ENCODE peak calls at places on chromosomes 3 and 15, in ten cellular contexts. W is DND-41, U is heart right ventricle, Q is esophagus muscularis mucosa, G is mammary epithelial cell, T is left ventricle myocardium inferior, Y is pancreas, M is adrenal gland, R is breast epithelium, P is esophagus squamous epithelium. S is an unnamed sample. For H3K36me3, the result is how much of the 10 kb centered on the place peaks cover.

GRCh38 chr3:31810991-31811433 is 170.1 kb downstream of the OSBPL10 start:
- DNase-seq in W (no peak), U (no peak), Q (no peak), G (no peak), T (no peak), Y (no peak), M (no peak), R (no peak), P (no peak), S (no peak)

GRCh38 chr3:33884204-33884561 is 85.8 kb downstream of the PDCD6IP start:
- DNase-seq in W (no peak), U (no peak), Q (no peak), G (no peak), T (peak), Y (no peak), M (no peak), R (no peak), P (no peak), S (no peak)

GRCh38 chr3:46670891-46671427 is 22.5 kb downstream of the ALS2CL start:
- DNase-seq in W (no peak), U (no peak), Q (no peak), G (no peak), T (peak), Y (peak), M (no peak), R (peak), P (no peak), S (no peak)

GRCh38 chr3:35635407-35635806 is 3.9 kb upstream of the ARPP21 start:
- DNase-seq in W (peak), U (no peak), Q (no peak), G (no peak), T (no peak), Y (no peak), M (no peak), R (no peak), P (no peak), S (no peak)

GRCh38 chr3:65963787-65964707 is 74.7 kb downstream of the MAGI1 start:
- DNase-seq in W (no peak), U (no peak), Q (no peak), G (peak), T (no peak), Y (no peak), M (no peak), R (no peak), P (no peak), S (peak)

GRCh38 chr15:65305776-65306175 is 1.3 kb downstream of the RNU5B-1 start:
- DNase-seq in W (no peak), U (no peak), Q (no peak), G (peak), T (no peak), Y (no peak), M (no peak), R (no peak), P (no peak), S (no peak)

GRCh38 chr3:29183346-29184087 is 97.4 kb upstream of the RBMS3 start:
- DNase-seq in W (no peak), U (no peak), Q (no peak), G (peak), T (no peak), Y (no peak), M (no peak), R (no peak), P (no peak), S (peak)

GRCh38 chr3:122088519-122088918 is 33.4 kb downstream of the CD86 start:
- DNase-seq in W (no peak), U (no peak), Q (no peak), G (no peak), T (no peak), Y (no peak), M (no peak), R (no peak), P (no peak), S (no peak)

GRCh38 chr15:58065011-58065444 is 483 bp downstream of the ALDH1A2 start:
- DNase-seq in W (no peak), U (peak), Q (no peak), G (no peak), T (peak), Y (no peak), M (no peak), R (peak), P (no peak), S (peak)

GRCh38 chr3:25537476-25537875 is 109.4 kb downstream of the RARB start:
- DNase-seq in W (no peak), U (no peak), Q (peak), G (no peak), T (no peak), Y (no peak), M (no peak), R (no peak), P (no peak), S (no peak)

GRCh38 chr3:141285570-141285969 is 53.9 kb downstream of the PXYLP1 start:
- DNase-seq in W (no peak), U (no peak), Q (no peak), G (no peak), T (no peak), Y (no peak), M (no peak), R (no peak), P (no peak), S (no peak)

GRCh38 chr15:95141486-95141885 is 910.1 kb downstream of the MCTP2 start:
- DNase-seq in W (no peak), U (no peak), Q (no peak), G (peak), T (no peak), Y (no peak), M (no peak), R (no peak), P (no peak), S (no peak)

GRCh38 chr3:125120370-125121122 is 64.7 kb upstream of the HEG1 start:
- DNase-seq in W (no peak), U (no peak), Q (no peak), G (no peak), T (no peak), Y (no peak), M (no peak), R (no peak), P (no peak), S (no peak)

GRCh38 chr3:3015472-3016089 is 94.6 kb downstream of the IL5RA start:
- DNase-seq in W (no peak), U (no peak), Q (no peak), G (peak), T (no peak), Y (no peak), M (no peak), R (no peak), P (no peak), S (peak)

GRCh38 chr15:63715818-63716217 is 117.9 kb downstream of the HERC1 start:
- DNase-seq in W (no peak), U (no peak), Q (no peak), G (peak), T (no peak), Y (no peak), M (no peak), R (no peak), P (no peak), S (no peak)

GRCh38 chr3:42658771-42659390 is 5.4 kb downstream of the ZBTB47 start:
- DNase-seq in W (no peak), U (no peak), Q (peak), G (no peak), T (no peak), Y (no peak), M (no peak), R (peak), P (no peak), S (no peak)

GRCh38 chr3:23246651-23247050 is 43.5 kb downstream of the UBE2E2 start:
- DNase-seq in W (no peak), U (no peak), Q (no peak), G (no peak), T (no peak), Y (no peak), M (no peak), R (no peak), P (no peak), S (no peak)

GRCh38 chr3:55069950-55070349 is 142.1 kb upstream of the LRTM1 start:
- DNase-seq in W (no peak), U (no peak), Q (no peak), G (no peak), T (no peak), Y (no peak), M (no peak), R (no peak), P (no peak), S (no peak)

GRCh38 chr3:34683851-34684250 is 885.4 kb downstream of the PDCD6IP start:
- DNase-seq in W (peak), U (peak), Q (no peak), G (peak), T (peak), Y (peak), M (peak), R (no peak), P (no peak), S (no peak)

GRCh38 chr15:75348563-75349350 is 1.9 kb downstream of the NEIL1 start:
- DNase-seq in W (no peak), U (no peak), Q (no peak), G (no peak), T (no peak), Y (no peak), M (no peak), R (peak), P (no peak), S (no peak)

GRCh38 chr3:197801801-197802504 is 10.9 kb downstream of the LRCH3 start:
- DNase-seq in W (peak), U (no peak), Q (no peak), G (peak), T (no peak), Y (no peak), M (no peak), R (no peak), P (no peak), S (no peak)

GRCh38 chr3:57164606-57165573 is at the start of gene IL17RD:
- DNase-seq in W (no peak), U (peak), Q (no peak), G (peak), T (peak), Y (peak), M (peak), R (peak), P (no peak), S (peak)

GRCh38 chr15:45529613-45530012 is 7.1 kb upstream of the SLC30A4 start:
- DNase-seq in W (no peak), U (no peak), Q (no peak), G (no peak), T (peak), Y (no peak), M (no peak), R (no peak), P (no peak), S (no peak)

GRCh38 chr15:25792128-25792527 is 71.0 kb downstream of the ATP10A start:
- DNase-seq in W (no peak), U (no peak), Q (no peak), G (no peak), T (no peak), Y (no peak), M (peak), R (no peak), P (no peak), S (no peak)

GRCh38 chr15:78993931-78994530 is 49.2 kb upstream of the CTSH start:
- DNase-seq in W (no peak), U (no peak), Q (no peak), G (no peak), T (no peak), Y (no peak), M (no peak), R (no peak), P (no peak), S (no peak)

GRCh38 chr15:35673093-35673573 is 127.2 kb upstream of the DPH6 start:
- DNase-seq in W (no peak), U (no peak), Q (no peak), G (no peak), T (no peak), Y (no peak), M (no peak), R (no peak), P (no peak), S (no peak)

GRCh38 chr3:126129408-126129891 is 45.5 kb upstream of the SLC41A3 start:
- DNase-seq in W (no peak), U (peak), Q (peak), G (peak), T (peak), Y (peak), M (peak), R (peak), P (no peak), S (no peak)

GRCh38 chr3:65888980-65889706 is 149.6 kb downstream of the MAGI1 start:
- DNase-seq in W (no peak), U (no peak), Q (no peak), G (peak), T (no peak), Y (no peak), M (no peak), R (no peak), P (no peak), S (peak)

GRCh38 chr3:150729682-150730360 is 26.1 kb upstream of the ERICH6 start:
- DNase-seq in W (no peak), U (no peak), Q (no peak), G (no peak), T (no peak), Y (no peak), M (no peak), R (no peak), P (no peak), S (no peak)

GRCh38 chr3:4322635-4323034 is 19.5 kb downstream of the SETMAR start:
- DNase-seq in W (no peak), U (no peak), Q (no peak), G (peak), T (no peak), Y (no peak), M (no peak), R (no peak), P (no peak), S (no peak)

GRCh38 chr3:53109822-53110771 is 20.1 kb downstream of the RFT1 start:
- DNase-seq in W (peak), U (no peak), Q (no peak), G (no peak), T (peak), Y (no peak), M (peak), R (no peak), P (no peak), S (no peak)

GRCh38 chr3:164303894-164304293 is 774.4 kb downstream of the SI start:
- DNase-seq in W (no peak), U (no peak), Q (no peak), G (no peak), T (no peak), Y (no peak), M (no peak), R (no peak), P (no peak), S (no peak)

GRCh38 chr3:128572644-128573105 is 77.9 kb downstream of the RPN1 start:
- DNase-seq in W (peak), U (no peak), Q (no peak), G (no peak), T (no peak), Y (no peak), M (no peak), R (no peak), P (no peak), S (no peak)

GRCh38 chr3:123076496-123077418 is 9.9 kb downstream of the PDIA5 start:
- DNase-seq in W (no peak), U (peak), Q (no peak), G (no peak), T (peak), Y (no peak), M (peak), R (no peak), P (no peak), S (no peak)

GRCh38 chr15:39114690-39115378 is 466.0 kb upstream of the THBS1 start:
- DNase-seq in W (no peak), U (no peak), Q (no peak), G (peak), T (no peak), Y (no peak), M (no peak), R (no peak), P (no peak), S (no peak)

GRCh38 chr3:38608086-38608775 is 41.3 kb downstream of the SCN5A start:
- DNase-seq in W (no peak), U (no peak), Q (no peak), G (no peak), T (no peak), Y (no peak), M (no peak), R (no peak), P (no peak), S (no peak)

GRCh38 chr15:52569244-52569585 is 385 bp upstream of the ARPP19 start:
- DNase-seq in W (no peak), U (no peak), Q (no peak), G (no peak), T (no peak), Y (no peak), M (no peak), R (no peak), P (no peak), S (no peak)

GRCh38 chr15:52563499-52564060 is 5.2 kb downstream of the ARPP19 start:
- DNase-seq in W (no peak), U (no peak), Q (no peak), G (no peak), T (no peak), Y (no peak), M (no peak), R (no peak), P (no peak), S (no peak)

GRCh38 chr15:52566889-52567288 is 1.9 kb downstream of the ARPP19 start:
- DNase-seq in W (no peak), U (no peak), Q (no peak), G (no peak), T (no peak), Y (no peak), M (no peak), R (no peak), P (no peak), S (no peak)

GRCh38 chr15:52567886-52568568 is 803 bp downstream of the ARPP19 start:
- DNase-seq in W (peak), U (no peak), Q (no peak), G (peak), T (no peak), Y (peak), M (no peak), R (no peak), P (no peak), S (no peak)

DNA sequence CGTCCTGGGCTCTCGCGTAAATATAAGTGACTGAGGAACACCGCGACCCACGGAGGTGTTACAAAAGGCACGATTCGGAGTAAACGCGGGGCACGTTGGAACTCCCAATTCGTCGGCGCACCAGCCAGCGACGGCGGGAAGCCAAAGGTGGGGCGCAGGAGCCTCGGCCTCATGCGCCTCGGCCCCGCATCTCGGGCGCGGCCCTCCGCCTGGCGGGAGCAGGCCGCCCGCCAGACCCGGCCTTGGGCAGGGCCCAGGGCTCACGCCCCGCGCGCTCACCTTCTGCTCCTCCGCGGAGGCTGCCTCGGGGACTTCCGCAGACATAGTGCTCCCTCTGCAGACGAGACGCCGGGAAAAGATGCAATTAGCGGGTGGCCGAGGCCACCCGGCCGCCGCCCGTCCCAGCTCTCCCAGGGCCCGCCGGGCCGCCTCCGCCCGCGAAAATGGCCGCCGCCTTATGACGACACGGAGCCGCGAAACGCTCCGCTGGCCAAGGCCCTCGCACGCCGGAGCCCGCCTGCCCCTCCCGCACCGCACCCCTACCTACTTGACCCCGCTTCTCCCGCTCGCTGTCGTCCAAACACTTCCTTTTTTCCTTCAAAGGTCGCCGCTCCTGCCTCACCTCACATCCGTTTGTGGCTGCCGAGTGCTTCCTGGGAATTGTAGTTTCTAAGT is at the start of gene ARPP19:
- DNase-seq in W (peak), U (peak), Q (peak), G (peak), T (peak), Y (peak), M (peak), R (peak), P (peak), S (peak)
- TF ChIP-seq CTCF in W (peak), U (no peak), Q (no peak), G (no peak), T (peak), Y (no peak), M (no peak), R (no peak), P (peak), S (no peak)

DNA sequence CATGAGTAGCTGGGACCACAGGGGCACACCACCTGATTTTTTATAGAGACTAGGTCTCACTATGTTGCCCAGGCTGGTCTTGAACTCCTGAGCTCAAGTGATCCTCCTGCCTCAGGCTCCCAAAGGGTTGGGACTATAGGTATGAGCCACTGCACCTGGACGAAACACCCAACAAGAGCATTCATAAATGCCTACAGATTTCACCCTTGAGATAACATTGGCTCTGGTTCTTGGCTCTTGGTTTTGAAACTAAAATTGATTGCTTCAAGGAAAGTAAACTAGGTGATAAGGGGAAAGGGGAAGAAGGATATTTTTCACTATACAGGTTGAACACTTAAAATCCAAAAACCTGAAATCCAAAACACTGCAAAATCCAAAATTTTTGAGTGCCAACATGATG is 10.3 kb downstream of the AP3S2 start:
- DNase-seq in W (no peak), U (no peak), Q (no peak), G (no peak), T (no peak), Y (no peak), M (no peak), R (no peak), P (no peak), S (no peak)
- H3K36me3 ChIP-seq in W (under half), U (under half), Q (under half), G (under half), T (half or more), Y (under half), M (under half), R (under half), P (under half), S (under half)

DNA sequence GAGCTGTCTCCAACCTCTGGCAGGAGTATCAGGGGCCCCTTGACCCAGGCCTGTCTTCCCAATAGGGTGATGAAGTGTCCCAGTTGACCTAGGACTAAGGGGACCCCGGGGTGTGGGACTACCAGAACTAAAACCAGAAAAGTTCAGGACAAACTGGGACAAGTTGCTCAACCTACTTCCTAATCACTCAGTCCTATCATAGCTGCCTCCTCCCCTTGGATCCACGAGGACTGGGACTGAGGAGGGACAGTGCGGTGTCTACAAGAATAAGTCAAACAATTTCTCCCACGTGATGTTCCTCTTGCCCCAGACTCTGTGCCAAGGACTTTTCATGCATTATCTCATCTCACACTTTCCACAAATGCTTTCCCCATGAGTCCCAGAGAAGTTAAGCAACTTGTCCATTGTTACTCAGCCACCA is 49.4 kb upstream of the SLCO2A1 start:
- DNase-seq in W (no peak), U (no peak), Q (peak), G (peak), T (no peak), Y (no peak), M (peak), R (no peak), P (no peak), S (no peak)
- TF ChIP-seq CTCF in W (no peak), U (no peak), Q (no peak), G (no peak), T (no peak), Y (no peak), M (no peak), R (no peak), P (no peak), S (no peak)

GRCh38 chr3:114481113-114481512 is 187.3 kb downstream of the TIGIT start:
- DNase-seq in W (no peak), U (no peak), Q (no peak), G (no peak), T (no peak), Y (no peak), M (no peak), R (no peak), P (no peak), S (no peak)

GRCh38 chr3:114487502-114487901 is 193.7 kb downstream of the TIGIT start:
- DNase-seq in W (no peak), U (no peak), Q (no peak), G (no peak), T (no peak), Y (no peak), M (no peak), R (no peak), P (no peak), S (no peak)

GRCh38 chr3:114480442-114480841 is 186.6 kb downstream of the TIGIT start:
- DNase-seq in W (no peak), U (no peak), Q (no peak), G (no peak), T (no peak), Y (no peak), M (no peak), R (no peak), P (no peak), S (no peak)

GRCh38 chr3:114490829-114491228 is 197.0 kb downstream of the TIGIT start:
- DNase-seq in W (no peak), U (no peak), Q (no peak), G (no peak), T (no peak), Y (no peak), M (no peak), R (no peak), P (no peak), S (no peak)

DNA sequence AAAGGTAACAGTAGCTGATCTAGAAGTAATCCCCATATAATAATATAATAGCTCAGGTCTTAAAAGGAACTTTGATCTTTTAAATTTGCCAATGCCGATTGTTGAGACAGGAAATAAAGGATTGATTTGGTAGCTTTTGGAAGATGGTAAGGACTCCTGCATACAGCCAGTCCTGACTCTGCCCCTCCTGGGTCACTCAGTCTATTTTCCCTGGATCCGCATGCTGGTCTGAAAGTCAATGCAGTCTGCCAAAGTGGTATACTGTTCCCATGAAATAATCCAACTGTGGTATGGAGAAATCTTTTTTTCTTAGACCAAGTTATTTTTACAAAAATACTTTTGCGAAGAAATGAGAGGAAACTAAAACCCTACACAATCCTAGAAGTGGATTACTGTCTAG is 191.1 kb downstream of the TIGIT start:
- DNase-seq in W (no peak), U (no peak), Q (no peak), G (no peak), T (no peak), Y (no peak), M (no peak), R (no peak), P (no peak), S (no peak)
- H3K36me3 ChIP-seq in W (under half), U (under half), Q (under half), G (under half), T (under half), Y (under half), M (under half), R (under half), P (under half), S (under half)

S was measured in GM06990.